ENCODE peak calls at places on chromosomes 4 and X, in five cellular contexts. One of them, this sample, is unnamed.
A peak's percentile ranks its signal among the peaks of the same experiment; 100 is the strongest.

GRCh38 chrX:43557792-43558191 is 98.3 kb upstream of the MAOA start:
- DNase-seq in HT1080: peak; percentile 10
- DNase-seq in heart left ventricle: peak; percentile 52
- DNase-seq in endothelial cell: peak; percentile 43
- DNase-seq in stimulated activated CD4-positive, alpha-beta T cell treated with anti-CD3 and anti-CD28 coated beads, Interleukin-12 subunit alpha, Interleukin-12 subunit beta, amount 100 ng/mL, for 48 hours: peak; percentile 20
- DNase-seq in this sample: peak; percentile 43

GRCh38 chr4:1265351-1265750 is 16.4 kb upstream of the CTBP1 start:
- DNase-seq in HT1080: no peak
- DNase-seq in heart left ventricle: no peak
- DNase-seq in endothelial cell: no peak
- DNase-seq in stimulated activated CD4-positive, alpha-beta T cell treated with anti-CD3 and anti-CD28 coated beads, Interleukin-12 subunit alpha, Interleukin-12 subunit beta, amount 100 ng/mL, for 48 hours: no peak
- DNase-seq in this sample: no peak

GRCh38 chr4:56728512-56728911 is 47.4 kb upstream of the HOPX start:
- DNase-seq in HT1080: peak; percentile 67
- DNase-seq in heart left ventricle: peak; percentile 64
- DNase-seq in endothelial cell: no peak
- DNase-seq in stimulated activated CD4-positive, alpha-beta T cell treated with anti-CD3 and anti-CD28 coated beads, Interleukin-12 subunit alpha, Interleukin-12 subunit beta, amount 100 ng/mL, for 48 hours: no peak
- DNase-seq in this sample: peak; percentile 88

GRCh38 chrX:49166914-49167739 is 4.6 kb downstream of the MAGIX start:
- DNase-seq in HT1080: peak; percentile 97
- DNase-seq in heart left ventricle: peak; percentile 91
- DNase-seq in endothelial cell: no peak
- DNase-seq in stimulated activated CD4-positive, alpha-beta T cell treated with anti-CD3 and anti-CD28 coated beads, Interleukin-12 subunit alpha, Interleukin-12 subunit beta, amount 100 ng/mL, for 48 hours: no peak
- DNase-seq in this sample: peak; percentile 84

GRCh38 chrX:16120431-16120830 is 2.9 kb upstream of the GRPR start:
- DNase-seq in HT1080: no peak
- DNase-seq in heart left ventricle: no peak
- DNase-seq in endothelial cell: no peak
- DNase-seq in stimulated activated CD4-positive, alpha-beta T cell treated with anti-CD3 and anti-CD28 coated beads, Interleukin-12 subunit alpha, Interleukin-12 subunit beta, amount 100 ng/mL, for 48 hours: no peak
- DNase-seq in this sample: no peak

GRCh38 chr4:2179717-2180116 is 62.2 kb downstream of the HAUS3 start:
- DNase-seq in HT1080: no peak
- DNase-seq in heart left ventricle: no peak
- DNase-seq in endothelial cell: no peak
- DNase-seq in stimulated activated CD4-positive, alpha-beta T cell treated with anti-CD3 and anti-CD28 coated beads, Interleukin-12 subunit alpha, Interleukin-12 subunit beta, amount 100 ng/mL, for 48 hours: no peak
- DNase-seq in this sample: no peak

GRCh38 chrX:150731795-150732194 is 38.6 kb downstream of the MTMR1 start:
- DNase-seq in HT1080: peak; percentile 73
- DNase-seq in heart left ventricle: peak; percentile 35
- DNase-seq in endothelial cell: no peak
- DNase-seq in stimulated activated CD4-positive, alpha-beta T cell treated with anti-CD3 and anti-CD28 coated beads, Interleukin-12 subunit alpha, Interleukin-12 subunit beta, amount 100 ng/mL, for 48 hours: peak; percentile 33
- DNase-seq in this sample: peak; percentile 78

GRCh38 chr4:84924439-84924838 is 42.1 kb downstream of the WDFY3 start:
- DNase-seq in HT1080: no peak
- DNase-seq in heart left ventricle: no peak
- DNase-seq in endothelial cell: no peak
- DNase-seq in stimulated activated CD4-positive, alpha-beta T cell treated with anti-CD3 and anti-CD28 coated beads, Interleukin-12 subunit alpha, Interleukin-12 subunit beta, amount 100 ng/mL, for 48 hours: no peak
- DNase-seq in this sample: no peak

GRCh38 chr4:48175806-48176205 is 41.8 kb upstream of the TXK start:
- DNase-seq in HT1080: peak; percentile 75
- DNase-seq in heart left ventricle: no peak
- DNase-seq in endothelial cell: no peak
- DNase-seq in stimulated activated CD4-positive, alpha-beta T cell treated with anti-CD3 and anti-CD28 coated beads, Interleukin-12 subunit alpha, Interleukin-12 subunit beta, amount 100 ng/mL, for 48 hours: no peak
- DNase-seq in this sample: peak; percentile 38

GRCh38 chr4:181952478-181952877 is 290.7 kb upstream of the TENM3 start:
- DNase-seq in HT1080: peak; percentile 94
- DNase-seq in heart left ventricle: peak; percentile 35
- DNase-seq in endothelial cell: no peak
- DNase-seq in stimulated activated CD4-positive, alpha-beta T cell treated with anti-CD3 and anti-CD28 coated beads, Interleukin-12 subunit alpha, Interleukin-12 subunit beta, amount 100 ng/mL, for 48 hours: no peak
- DNase-seq in this sample: peak; percentile 86

GRCh38 chr4:186936496-186937375 is 213.1 kb upstream of the FAT1 start:
- DNase-seq in HT1080: peak; percentile 65
- DNase-seq in heart left ventricle: no peak
- DNase-seq in endothelial cell: no peak
- DNase-seq in stimulated activated CD4-positive, alpha-beta T cell treated with anti-CD3 and anti-CD28 coated beads, Interleukin-12 subunit alpha, Interleukin-12 subunit beta, amount 100 ng/mL, for 48 hours: no peak
- DNase-seq in this sample: peak; percentile 35

GRCh38 chr4:75545526-75545925 is 10.3 kb upstream of the ODAPH start:
- DNase-seq in HT1080: peak; percentile 50
- DNase-seq in heart left ventricle: no peak
- DNase-seq in endothelial cell: no peak
- DNase-seq in stimulated activated CD4-positive, alpha-beta T cell treated with anti-CD3 and anti-CD28 coated beads, Interleukin-12 subunit alpha, Interleukin-12 subunit beta, amount 100 ng/mL, for 48 hours: no peak
- DNase-seq in this sample: peak; percentile 23

GRCh38 chr4:112510468-112511293 is 5.3 kb downstream of the NEUROG2 start:
- DNase-seq in HT1080: no peak
- DNase-seq in heart left ventricle: no peak
- DNase-seq in endothelial cell: no peak
- DNase-seq in stimulated activated CD4-positive, alpha-beta T cell treated with anti-CD3 and anti-CD28 coated beads, Interleukin-12 subunit alpha, Interleukin-12 subunit beta, amount 100 ng/mL, for 48 hours: no peak
- DNase-seq in this sample: no peak

GRCh38 chr4:181525641-181526040 is 717.6 kb upstream of the TENM3 start:
- DNase-seq in HT1080: no peak
- DNase-seq in heart left ventricle: no peak
- DNase-seq in endothelial cell: no peak
- DNase-seq in stimulated activated CD4-positive, alpha-beta T cell treated with anti-CD3 and anti-CD28 coated beads, Interleukin-12 subunit alpha, Interleukin-12 subunit beta, amount 100 ng/mL, for 48 hours: no peak
- DNase-seq in this sample: no peak

GRCh38 chr4:155408796-155409195 is 32.0 kb upstream of the MAP9 start:
- DNase-seq in HT1080: no peak
- DNase-seq in heart left ventricle: no peak
- DNase-seq in endothelial cell: no peak
- DNase-seq in stimulated activated CD4-positive, alpha-beta T cell treated with anti-CD3 and anti-CD28 coated beads, Interleukin-12 subunit alpha, Interleukin-12 subunit beta, amount 100 ng/mL, for 48 hours: no peak
- DNase-seq in this sample: no peak

GRCh38 chr4:8403173-8403753 is 37.3 kb downstream of the ACOX3 start:
- DNase-seq in HT1080: peak; percentile 74
- DNase-seq in heart left ventricle: peak; percentile 90
- DNase-seq in endothelial cell: peak; percentile 88
- DNase-seq in stimulated activated CD4-positive, alpha-beta T cell treated with anti-CD3 and anti-CD28 coated beads, Interleukin-12 subunit alpha, Interleukin-12 subunit beta, amount 100 ng/mL, for 48 hours: no peak
- DNase-seq in this sample: peak; percentile 77

This sample was measured in A172.